ENCODE peak calls at places on chromosome X, in five cellular contexts. J is HCT116, S is ovary, Q is stomach, Y is body of pancreas. B is an unnamed sample.
A peak's percentile ranks its signal among the peaks of the same experiment; 100 is the strongest.

GRCh38 chrX:118756111-118756510 is 28.7 kb downstream of the IL13RA1 start:
- DNase-seq in Q (no peak), Y (no peak), J (no peak), S (no peak), B (no peak)

GRCh38 chrX:7083468-7084396 is 63.8 kb upstream of the STS start:
- DNase-seq in Q (no peak), J (peak; percentile 23), Y (peak; percentile 26), S (no peak), B (peak; percentile 20)

GRCh38 chrX:46838974-46839480 is 2.2 kb downstream of the RP2 start:
- DNase-seq in Y (no peak), S (no peak), J (no peak), Q (no peak), B (no peak)

GRCh38 chrX:39848900-39849299 is 248.9 kb downstream of the BCOR start:
- DNase-seq in Q (no peak), Y (no peak), J (no peak), S (no peak), B (no peak)

GRCh38 chrX:54173791-54174190 is 9.3 kb downstream of the FAM120C start:
- DNase-seq in S (no peak), Q (no peak), Y (no peak), J (no peak), B (no peak)

GRCh38 chrX:129690435-129690834 is 35.7 kb upstream of the APLN start:
- DNase-seq in S (no peak), Q (no peak), Y (no peak), J (no peak), B (no peak)

GRCh38 chrX:111869639-111870034 is 6.3 kb upstream of the TRPC5OS start:
- DNase-seq in Y (peak; percentile 44), J (peak; percentile 16), Q (peak; percentile 28), S (no peak), B (no peak)

GRCh38 chrX:48676893-48677270 is 6.7 kb upstream of the WAS start:
- DNase-seq in J (no peak), Y (no peak), S (no peak), Q (no peak), B (no peak)

GRCh38 chrX:119488749-119489148 is 20.5 kb downstream of the SLC25A5 start:
- DNase-seq in Y (peak; percentile 67), J (no peak), S (peak; percentile 28), Q (peak; percentile 75), B (no peak)

GRCh38 chrX:45428816-45429215 is 228.1 kb upstream of the DIPK2B start:
- DNase-seq in Y (no peak), Q (no peak), S (no peak), J (no peak), B (no peak)

GRCh38 chrX:651922-652775 is 21.6 kb downstream of the SHOX start:
- DNase-seq in Y (no peak), J (no peak), S (no peak), Q (no peak), B (no peak)

GRCh38 chrX:131821945-131822622 is 201.0 kb upstream of the STK26 start:
- DNase-seq in Q (peak; percentile 78), Y (no peak), J (no peak), S (peak; percentile 73), B (no peak)

GRCh38 chrX:10656214-10656613 is 35.8 kb upstream of the MID1 start:
- DNase-seq in S (no peak), Q (no peak), Y (no peak), J (no peak), B (no peak)

GRCh38 chrX:130144509-130144908 is 21.1 kb downstream of the AIFM1 start:
- DNase-seq in S (no peak), Y (no peak), J (no peak), Q (no peak), B (no peak)

GRCh38 chrX:68792083-68792482 is 36.7 kb upstream of the EFNB1 start:
- DNase-seq in J (no peak), Y (no peak), Q (no peak), S (no peak), B (no peak)

GRCh38 chrX:68784816-68785215 is 44.0 kb upstream of the EFNB1 start:
- DNase-seq in J (no peak), Q (no peak), S (no peak), Y (no peak), B (no peak)

GRCh38 chrX:68795741-68796140 is 33.1 kb upstream of the EFNB1 start:
- DNase-seq in Y (no peak), S (no peak), Q (no peak), J (no peak), B (no peak)

GRCh38 chrX:68794486-68794885 is 34.3 kb upstream of the EFNB1 start:
- DNase-seq in J (no peak), Q (no peak), S (no peak), Y (no peak), B (no peak)

DNA sequence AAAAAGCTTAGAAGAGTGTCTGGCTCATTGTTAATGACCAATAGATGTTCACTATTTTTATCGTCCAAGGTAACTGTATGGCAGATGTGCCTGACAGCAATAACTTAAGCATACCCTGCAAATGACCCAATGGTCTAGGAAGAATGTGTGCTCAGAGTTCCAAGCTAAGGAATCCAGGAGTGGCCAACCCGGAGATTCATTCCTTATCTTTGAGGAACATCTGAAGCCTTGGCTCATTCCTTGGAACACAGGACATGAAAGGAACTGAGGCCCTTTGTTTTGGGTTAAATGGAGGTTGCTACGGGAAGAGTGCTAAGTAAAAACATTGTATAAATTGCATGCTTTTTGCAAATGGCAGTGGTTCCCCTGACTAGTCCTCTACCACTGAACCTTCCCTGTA is 38.9 kb upstream of the EFNB1 start:
- DNase-seq in Y (no peak), S (no peak), J (no peak), Q (no peak), B (no peak)
- H3K9me3 ChIP-seq in Y (no peaks in the 10 kb centered on the region), S (no peaks in the 10 kb centered on the region), J (no peaks in the 10 kb centered on the region), Q (no peaks in the 10 kb centered on the region), B (peaks cover 4% of the 10 kb centered on the region)

DNA sequence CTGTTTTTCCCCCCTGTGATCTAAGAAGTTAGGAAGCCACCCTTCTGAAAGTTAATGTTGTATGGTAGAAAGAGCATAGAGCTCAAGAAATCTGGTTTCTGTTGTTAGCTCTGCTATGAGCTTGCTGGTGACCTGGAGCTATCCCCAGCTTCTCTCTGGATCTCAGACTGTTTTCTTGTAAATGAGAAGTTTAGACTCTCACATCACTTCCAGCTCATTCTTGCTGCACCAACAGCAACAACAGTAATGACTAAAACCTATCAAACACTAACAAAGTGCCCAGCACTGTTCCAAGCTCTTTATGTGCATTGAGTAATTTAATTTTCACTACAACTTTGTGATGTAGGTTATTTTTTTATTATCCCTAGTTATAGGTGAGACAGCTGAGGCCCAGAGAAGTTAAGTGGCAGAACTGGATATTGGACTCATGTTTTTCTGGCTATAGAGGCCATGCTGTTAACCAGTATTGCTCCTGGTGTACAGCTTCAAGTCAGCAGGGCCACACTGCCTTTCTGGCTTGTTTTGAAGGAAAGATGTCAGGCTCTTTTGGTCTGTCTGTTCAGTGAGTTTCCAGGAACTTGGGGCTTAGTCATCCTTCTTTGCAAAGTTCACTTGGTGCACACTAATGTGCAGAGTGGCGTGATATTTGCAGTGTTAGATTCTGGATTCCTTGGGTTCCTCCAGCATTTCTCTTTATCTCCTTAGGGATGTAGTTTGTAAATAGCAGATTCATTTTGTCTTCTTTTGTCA is 27.8 kb upstream of the TMEM164 start:
- DNase-seq in Q (no peak), J (no peak), S (no peak), Y (no peak), B (no peak)
- TF ChIP-seq POLR2A in Q (no peak), J (no peak), S (no peak), Y (no peak), B (no peak)

GRCh38 chrX:65999563-66000148 is 40.2 kb downstream of the VSIG4 start:
- DNase-seq in S (no peak), Y (no peak), Q (no peak), J (no peak), B (no peak)

GRCh38 chrX:66000628-66001275 is 39.1 kb downstream of the VSIG4 start:
- DNase-seq in J (no peak), S (no peak), Q (no peak), Y (no peak), B (no peak)

GRCh38 chrX:66000178-66000577 is 39.7 kb downstream of the VSIG4 start:
- DNase-seq in Y (no peak), J (no peak), Q (no peak), S (no peak), B (no peak)

GRCh38 chrX:66002832-66003680 is 36.8 kb downstream of the VSIG4 start:
- DNase-seq in J (no peak), Y (no peak), Q (no peak), S (no peak), B (no peak)

DNA sequence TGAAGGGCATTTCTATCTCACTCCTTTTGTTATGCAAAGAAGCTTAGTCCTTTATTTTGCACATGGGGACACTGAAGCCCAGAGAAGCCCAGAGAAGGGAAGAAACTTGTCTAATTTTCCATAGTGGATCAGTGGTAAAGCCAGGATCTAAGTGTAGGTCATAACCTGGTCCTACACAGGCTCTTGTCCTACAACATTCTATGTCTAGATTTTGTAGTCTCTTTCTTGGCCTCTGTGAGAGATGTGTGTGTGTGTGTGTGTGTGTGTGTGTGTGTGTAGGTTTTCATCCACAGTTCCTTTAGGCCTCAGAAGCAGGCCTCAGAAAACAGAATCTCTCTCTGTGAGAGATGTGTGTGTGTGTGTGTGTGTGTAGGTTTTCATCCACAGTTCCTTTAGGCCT is 38.3 kb downstream of the VSIG4 start:
- DNase-seq in Y (no peak), S (no peak), J (no peak), Q (no peak), B (no peak)
- H3K9me3 ChIP-seq in Y (no peaks in the 10 kb centered on the region), S (no peaks in the 10 kb centered on the region), J (no peaks in the 10 kb centered on the region), Q (no peaks in the 10 kb centered on the region), B (no peaks in the 10 kb centered on the region)

DNA sequence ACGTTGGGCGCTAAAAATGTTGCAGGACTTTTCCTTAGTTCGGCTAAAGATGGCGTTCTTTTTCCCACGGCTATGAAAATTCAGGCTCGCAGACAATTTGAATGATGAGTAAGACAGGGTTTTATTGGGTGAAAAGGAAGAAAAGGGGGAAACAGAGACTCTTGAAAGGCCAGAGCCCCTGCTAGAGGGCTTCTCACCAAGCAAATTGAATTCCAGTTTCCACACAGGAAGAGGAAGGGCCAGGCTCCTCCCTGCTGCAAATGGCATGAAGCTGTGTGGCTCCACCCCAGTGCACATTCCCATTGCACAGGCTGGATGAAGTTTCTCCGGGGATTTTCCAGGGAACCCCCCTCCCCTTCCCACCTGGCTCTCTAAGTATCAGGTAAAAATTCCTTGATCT is 210.9 kb downstream of the KLHL4 start:
- DNase-seq in Q (no peak), Y (no peak), J (no peak), S (no peak), B (no peak)
- TF ChIP-seq POLR2A in Q (no peak), Y (no peak), J (no peak), S (no peak), B (no peak)

GRCh38 chrX:66408507-66408906 is 230.4 kb downstream of the EDA2R start:
- DNase-seq in S (no peak), J (no peak), Q (no peak), Y (no peak), B (no peak)
- H3K9me3 ChIP-seq in S (no peaks in the 10 kb centered on the region), J (no peaks in the 10 kb centered on the region), Q (no peaks in the 10 kb centered on the region), Y (no peaks in the 10 kb centered on the region), B (no peaks in the 10 kb centered on the region)

B was measured in breast epithelium.